ENCODE peak calls at places on chromosomes 1 and 21, in six cellular contexts. One of them, this sample, is unnamed.

GRCh38 chr21:45548711-45549491 is 6.7 kb upstream of the SLC19A1 start:
- DNase-seq in Peyer's patch: peak
- DNase-seq in IMR-90: no peak
- DNase-seq in tibial nerve: no peak
- DNase-seq in body of pancreas: no peak
- DNase-seq in suprapubic skin: peak
- DNase-seq in this sample: no peak

GRCh38 chr1:41282679-41283317 is 40.7 kb upstream of the SCMH1 start:
- DNase-seq in Peyer's patch: no peak
- DNase-seq in tibial nerve: peak
- DNase-seq in IMR-90: peak
- DNase-seq in suprapubic skin: no peak
- DNase-seq in body of pancreas: peak
- DNase-seq in this sample: peak

GRCh38 chr1:178945763-178946266 is 74.9 kb upstream of the ANGPTL1 start:
- DNase-seq in body of pancreas: no peak
- DNase-seq in tibial nerve: no peak
- DNase-seq in Peyer's patch: peak
- DNase-seq in IMR-90: peak
- DNase-seq in suprapubic skin: no peak
- DNase-seq in this sample: no peak

GRCh38 chr1:56576880-56577858 is 2.2 kb downstream of the PLPP3 start:
- DNase-seq in suprapubic skin: no peak
- DNase-seq in body of pancreas: no peak
- DNase-seq in Peyer's patch: no peak
- DNase-seq in IMR-90: peak
- DNase-seq in tibial nerve: peak
- DNase-seq in this sample: peak

GRCh38 chr1:64163972-64164371 is 39.5 kb upstream of the UBE2U start:
- DNase-seq in suprapubic skin: no peak
- DNase-seq in Peyer's patch: no peak
- DNase-seq in body of pancreas: no peak
- DNase-seq in IMR-90: peak
- DNase-seq in tibial nerve: peak
- DNase-seq in this sample: peak

GRCh38 chr1:92901699-92902405 is 59.4 kb downstream of the DIPK1A start:
- DNase-seq in tibial nerve: no peak
- DNase-seq in IMR-90: peak
- DNase-seq in Peyer's patch: no peak
- DNase-seq in suprapubic skin: no peak
- DNase-seq in body of pancreas: no peak
- DNase-seq in this sample: no peak

GRCh38 chr1:210434224-210434623 is 105.5 kb downstream of the HHAT start:
- DNase-seq in tibial nerve: no peak
- DNase-seq in suprapubic skin: no peak
- DNase-seq in body of pancreas: no peak
- DNase-seq in Peyer's patch: no peak
- DNase-seq in IMR-90: no peak
- DNase-seq in this sample: no peak

GRCh38 chr1:220007438-220007837 is 38.9 kb downstream of the EPRS1 start:
- DNase-seq in IMR-90: peak
- DNase-seq in tibial nerve: no peak
- DNase-seq in Peyer's patch: no peak
- DNase-seq in body of pancreas: no peak
- DNase-seq in suprapubic skin: no peak
- DNase-seq in this sample: no peak

GRCh38 chr1:4512622-4513021 is 141.8 kb upstream of the AJAP1 start:
- DNase-seq in tibial nerve: peak
- DNase-seq in body of pancreas: no peak
- DNase-seq in Peyer's patch: no peak
- DNase-seq in IMR-90: no peak
- DNase-seq in suprapubic skin: no peak
- DNase-seq in this sample: no peak

GRCh38 chr1:183365093-183365492 is 53.1 kb downstream of the NMNAT2 start:
- DNase-seq in Peyer's patch: no peak
- DNase-seq in suprapubic skin: no peak
- DNase-seq in IMR-90: no peak
- DNase-seq in tibial nerve: no peak
- DNase-seq in body of pancreas: no peak
- DNase-seq in this sample: no peak

GRCh38 chr1:83692524-83693336 is 306.2 kb downstream of the TTLL7 start:
- DNase-seq in body of pancreas: peak
- DNase-seq in tibial nerve: no peak
- DNase-seq in suprapubic skin: no peak
- DNase-seq in IMR-90: peak
- DNase-seq in Peyer's patch: no peak
- DNase-seq in this sample: peak

GRCh38 chr1:97017895-97018294 is 296.3 kb downstream of the PTBP2 start:
- DNase-seq in IMR-90: no peak
- DNase-seq in Peyer's patch: no peak
- DNase-seq in suprapubic skin: no peak
- DNase-seq in tibial nerve: no peak
- DNase-seq in body of pancreas: no peak
- DNase-seq in this sample: no peak

GRCh38 chr1:207863893-207864535 is 46.9 kb downstream of the CD34 start:
- DNase-seq in tibial nerve: no peak
- DNase-seq in body of pancreas: no peak
- DNase-seq in IMR-90: no peak
- DNase-seq in suprapubic skin: no peak
- DNase-seq in Peyer's patch: peak
- DNase-seq in this sample: no peak

GRCh38 chr1:168636200-168636599 is 59.8 kb downstream of the XCL1 start:
- DNase-seq in suprapubic skin: no peak
- DNase-seq in tibial nerve: no peak
- DNase-seq in IMR-90: no peak
- DNase-seq in Peyer's patch: no peak
- DNase-seq in body of pancreas: no peak
- DNase-seq in this sample: no peak

GRCh38 chr1:116375165-116375883 is 2.3 kb downstream of the ATP1A1 start:
- DNase-seq in suprapubic skin: no peak
- DNase-seq in body of pancreas: no peak
- DNase-seq in IMR-90: no peak
- DNase-seq in tibial nerve: no peak
- DNase-seq in Peyer's patch: no peak
- DNase-seq in this sample: no peak

GRCh38 chr1:215376544-215377264 is 190.4 kb upstream of the KCTD3 start:
- DNase-seq in body of pancreas: no peak
- DNase-seq in IMR-90: no peak
- DNase-seq in tibial nerve: peak
- DNase-seq in suprapubic skin: no peak
- DNase-seq in Peyer's patch: no peak
- DNase-seq in this sample: no peak

DNA sequence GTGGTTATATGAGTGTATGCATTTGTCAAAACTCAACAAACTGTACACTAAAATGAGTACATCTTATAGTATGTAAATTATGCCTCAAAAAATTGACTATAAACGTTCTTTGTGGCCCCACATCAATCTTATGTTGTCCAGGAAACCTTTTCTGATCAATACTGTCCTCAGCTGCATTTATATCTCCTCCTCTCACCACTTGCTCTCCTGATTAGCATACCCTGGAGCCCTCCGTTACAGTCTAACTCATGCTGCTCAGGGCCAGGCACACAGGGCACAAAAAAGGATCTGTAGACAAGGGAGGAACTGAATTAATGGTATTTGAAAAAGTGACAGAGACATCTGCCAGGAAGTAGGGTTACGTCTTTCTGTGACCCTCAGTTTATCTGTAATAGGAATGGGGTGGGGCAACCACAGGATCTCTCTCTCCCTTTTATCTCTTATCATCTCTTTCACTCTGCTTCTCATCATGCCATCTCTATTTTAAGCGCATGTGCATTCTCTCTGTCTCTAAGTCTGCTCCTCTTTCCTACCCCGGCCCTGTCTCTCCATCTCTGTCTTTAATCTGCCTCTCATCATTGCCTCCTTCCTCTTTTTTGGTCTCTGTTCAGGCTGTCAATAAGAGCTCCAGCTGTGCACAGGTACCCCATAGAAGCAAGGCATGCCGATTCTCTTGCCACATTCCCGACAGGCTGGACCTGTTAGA is 7.1 kb upstream of the TAL1 start:
- DNase-seq in IMR-90: no peak
- DNase-seq in body of pancreas: no peak
- DNase-seq in Peyer's patch: no peak
- DNase-seq in suprapubic skin: no peak
- DNase-seq in tibial nerve: no peak
- DNase-seq in this sample: no peak
- TF ChIP-seq POLR2A in IMR-90: no peak
- TF ChIP-seq POLR2A in body of pancreas: no peak
- TF ChIP-seq POLR2A in Peyer's patch: no peak
- TF ChIP-seq POLR2A in suprapubic skin: no peak
- TF ChIP-seq POLR2A in tibial nerve: no peak
- TF ChIP-seq POLR2A in this sample: no peak

GRCh38 chr1:155911156-155912055 is at the start of gene RIT1:
- DNase-seq in tibial nerve: peak
- DNase-seq in IMR-90: peak
- DNase-seq in Peyer's patch: peak
- DNase-seq in body of pancreas: peak
- DNase-seq in suprapubic skin: peak
- DNase-seq in this sample: peak
- TF ChIP-seq POLR2A in tibial nerve: peak
- TF ChIP-seq POLR2A in IMR-90: peak
- TF ChIP-seq POLR2A in Peyer's patch: peak
- TF ChIP-seq POLR2A in body of pancreas: peak
- TF ChIP-seq POLR2A in suprapubic skin: no peak
- TF ChIP-seq POLR2A in this sample: peak

DNA sequence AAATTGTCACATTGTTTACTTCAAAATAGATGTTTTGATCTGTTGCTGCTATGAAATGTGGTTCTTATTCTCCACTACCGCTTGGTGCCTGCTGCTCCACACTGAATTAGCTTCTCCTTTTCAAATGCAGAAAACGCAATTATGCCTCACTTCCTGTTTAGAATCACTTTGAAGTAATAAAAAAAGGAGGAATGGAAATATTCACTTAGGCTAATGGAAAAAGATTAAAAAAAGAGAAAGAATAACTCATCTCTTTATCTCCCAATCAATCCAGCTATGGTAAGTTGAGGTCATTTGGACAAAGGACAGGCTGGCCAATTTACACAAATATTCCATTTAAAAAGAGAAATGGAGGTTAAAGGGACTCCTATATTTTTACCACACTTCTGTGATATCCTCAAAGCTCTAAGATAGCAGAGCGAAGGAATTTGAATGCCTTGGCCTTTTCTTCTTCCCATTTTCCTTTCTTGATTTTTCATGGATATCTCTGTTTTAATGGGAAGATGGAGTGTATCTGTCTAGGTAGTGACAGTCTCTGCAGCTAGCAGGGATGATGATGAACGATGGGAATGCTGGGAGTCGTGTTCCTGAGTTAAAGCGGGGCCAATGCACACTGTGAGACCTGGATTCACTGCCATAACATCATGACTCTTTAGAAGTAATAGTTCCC is 35.7 kb downstream of the RGS5 start:
- DNase-seq in tibial nerve: no peak
- DNase-seq in IMR-90: peak
- DNase-seq in Peyer's patch: no peak
- DNase-seq in suprapubic skin: no peak
- DNase-seq in body of pancreas: no peak
- DNase-seq in this sample: no peak
- TF ChIP-seq POLR2A in tibial nerve: no peak
- TF ChIP-seq POLR2A in IMR-90: no peak
- TF ChIP-seq POLR2A in Peyer's patch: no peak
- TF ChIP-seq POLR2A in suprapubic skin: no peak
- TF ChIP-seq POLR2A in body of pancreas: no peak
- TF ChIP-seq POLR2A in this sample: no peak

GRCh38 chr1:88892146-88892877 is 945 bp upstream of the GTF2B start:
- DNase-seq in tibial nerve: no peak
- DNase-seq in Peyer's patch: no peak
- DNase-seq in suprapubic skin: no peak
- DNase-seq in IMR-90: peak
- DNase-seq in body of pancreas: peak
- DNase-seq in this sample: no peak
- TF ChIP-seq POLR2A in tibial nerve: no peak
- TF ChIP-seq POLR2A in Peyer's patch: no peak
- TF ChIP-seq POLR2A in suprapubic skin: no peak
- TF ChIP-seq POLR2A in IMR-90: no peak
- TF ChIP-seq POLR2A in body of pancreas: peak
- TF ChIP-seq POLR2A in this sample: no peak

GRCh38 chr1:151049458-151049857 is 1.9 kb downstream of the C1orf56 start:
- DNase-seq in IMR-90: no peak
- DNase-seq in Peyer's patch: no peak
- DNase-seq in body of pancreas: no peak
- DNase-seq in suprapubic skin: no peak
- DNase-seq in tibial nerve: no peak
- DNase-seq in this sample: no peak

GRCh38 chr1:151048645-151049032 is 1.1 kb downstream of the C1orf56 start:
- DNase-seq in suprapubic skin: no peak
- DNase-seq in IMR-90: no peak
- DNase-seq in tibial nerve: no peak
- DNase-seq in Peyer's patch: no peak
- DNase-seq in body of pancreas: no peak
- DNase-seq in this sample: no peak

GRCh38 chr1:151047925-151048644 is 534 bp downstream of the C1orf56 start:
- DNase-seq in IMR-90: peak
- DNase-seq in suprapubic skin: peak
- DNase-seq in body of pancreas: peak
- DNase-seq in Peyer's patch: peak
- DNase-seq in tibial nerve: peak
- DNase-seq in this sample: peak

GRCh38 chr1:151050051-151050688 is 2.6 kb downstream of the C1orf56 start:
- DNase-seq in tibial nerve: no peak
- DNase-seq in IMR-90: no peak
- DNase-seq in body of pancreas: no peak
- DNase-seq in Peyer's patch: no peak
- DNase-seq in suprapubic skin: no peak
- DNase-seq in this sample: no peak

GRCh38 chr1:151051356-151052009 is 3.9 kb downstream of the C1orf56 start:
- DNase-seq in tibial nerve: no peak
- DNase-seq in IMR-90: no peak
- DNase-seq in body of pancreas: no peak
- DNase-seq in suprapubic skin: no peak
- DNase-seq in Peyer's patch: no peak
- DNase-seq in this sample: no peak
- TF ChIP-seq POLR2A in tibial nerve: no peak
- TF ChIP-seq POLR2A in IMR-90: no peak
- TF ChIP-seq POLR2A in body of pancreas: no peak
- TF ChIP-seq POLR2A in suprapubic skin: no peak
- TF ChIP-seq POLR2A in Peyer's patch: no peak
- TF ChIP-seq POLR2A in this sample: no peak

GRCh38 chr1:234755449-234755863 is 145.5 kb upstream of the IRF2BP2 start:
- DNase-seq in tibial nerve: peak
- DNase-seq in Peyer's patch: peak
- DNase-seq in suprapubic skin: peak
- DNase-seq in body of pancreas: peak
- DNase-seq in IMR-90: peak
- DNase-seq in this sample: peak
- TF ChIP-seq POLR2A in tibial nerve: no peak
- TF ChIP-seq POLR2A in Peyer's patch: no peak
- TF ChIP-seq POLR2A in suprapubic skin: no peak
- TF ChIP-seq POLR2A in body of pancreas: no peak
- TF ChIP-seq POLR2A in IMR-90: no peak
- TF ChIP-seq POLR2A in this sample: peak

DNA sequence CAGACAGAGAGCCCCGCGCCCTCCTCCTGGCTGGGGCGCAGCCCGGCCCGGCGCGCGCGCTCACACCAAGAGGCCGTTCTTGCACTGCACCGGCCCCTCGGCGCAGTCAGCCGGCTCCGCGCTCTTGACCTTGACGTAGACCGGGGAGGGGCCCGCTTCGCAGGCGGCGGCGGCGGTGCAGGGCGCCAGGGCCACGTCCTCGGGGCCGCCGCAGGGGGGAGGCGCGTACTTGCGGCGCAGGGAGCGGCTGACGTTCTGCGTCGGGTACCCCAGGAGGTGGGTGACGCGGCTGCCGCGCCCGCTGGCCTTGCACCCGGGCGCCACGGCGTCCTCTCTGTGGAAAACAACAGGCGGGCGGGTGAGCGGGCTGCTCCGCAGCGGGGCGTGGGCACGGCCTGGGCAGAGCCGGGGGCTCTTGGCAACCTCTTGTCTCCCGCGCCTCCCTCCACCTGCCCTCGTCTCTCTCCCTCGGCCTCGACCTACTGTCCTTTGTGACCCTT is 7.7 kb downstream of the VSIG8 start:
- DNase-seq in Peyer's patch: peak
- DNase-seq in IMR-90: peak
- DNase-seq in suprapubic skin: peak
- DNase-seq in body of pancreas: peak
- DNase-seq in tibial nerve: peak
- DNase-seq in this sample: peak
- TF ChIP-seq POLR2A in Peyer's patch: peak
- TF ChIP-seq POLR2A in IMR-90: peak
- TF ChIP-seq POLR2A in suprapubic skin: no peak
- TF ChIP-seq POLR2A in body of pancreas: peak
- TF ChIP-seq POLR2A in tibial nerve: peak
- TF ChIP-seq POLR2A in this sample: peak

This sample was measured in H54.